ENCODE peak calls at places on chromosomes 7 and 10, in seven cellular contexts. N, I, Y, B, W, X and F are unnamed samples.
A peak's percentile ranks its signal among the peaks of the same experiment; 100 is the strongest.

GRCh38 chr10:29007748-29008610 is 280.9 kb upstream of the LYZL1 start:
- DNase-seq in N (no peak), I (peak; percentile 60), Y (no peak), B (no peak), W (peak; percentile 86), X (no peak), F (no peak)

GRCh38 chr7:101066141-101066857 is 19.0 kb upstream of the TRIM56 start:
- DNase-seq in N (no peak), I (peak; percentile 12), Y (no peak), B (no peak), W (no peak), X (no peak), F (no peak)

GRCh38 chr10:32210306-32211045 is 136.5 kb downstream of the EPC1 start:
- DNase-seq in N (peak; percentile 33), I (peak; percentile 60), Y (peak; percentile 53), B (peak; percentile 24), W (peak; percentile 65), X (no peak), F (no peak)

GRCh38 chr7:18312482-18312881 is 183.1 kb upstream of the HDAC9 start:
- DNase-seq in N (no peak), I (no peak), Y (no peak), B (no peak), W (no peak), X (no peak), F (no peak)

GRCh38 chr10:498760-499435 is 190.6 kb downstream of the DIP2C start:
- DNase-seq in N (no peak), I (no peak), Y (no peak), B (no peak), W (no peak), X (no peak), F (no peak)

GRCh38 chr7:42932861-42933591 is 850 bp downstream of the MRPL32 start:
- DNase-seq in N (no peak), I (no peak), Y (no peak), B (no peak), W (no peak), X (no peak), F (no peak)

GRCh38 chr7:125355899-125356298 is 426.3 kb upstream of the POT1 start:
- DNase-seq in N (no peak), I (peak; percentile 96), Y (no peak), B (no peak), W (no peak), X (no peak), F (no peak)

GRCh38 chr10:103053659-103054581 is 135.8 kb downstream of the CNNM2 start:
- DNase-seq in N (peak; percentile 40), I (peak; percentile 88), Y (peak; percentile 54), B (peak; percentile 49), W (peak; percentile 96), X (peak; percentile 68), F (peak; percentile 62)

GRCh38 chr10:95536017-95536416 is 25.2 kb downstream of the SORBS1 start:
- DNase-seq in N (no peak), I (no peak), Y (no peak), B (no peak), W (no peak), X (no peak), F (no peak)

DNA sequence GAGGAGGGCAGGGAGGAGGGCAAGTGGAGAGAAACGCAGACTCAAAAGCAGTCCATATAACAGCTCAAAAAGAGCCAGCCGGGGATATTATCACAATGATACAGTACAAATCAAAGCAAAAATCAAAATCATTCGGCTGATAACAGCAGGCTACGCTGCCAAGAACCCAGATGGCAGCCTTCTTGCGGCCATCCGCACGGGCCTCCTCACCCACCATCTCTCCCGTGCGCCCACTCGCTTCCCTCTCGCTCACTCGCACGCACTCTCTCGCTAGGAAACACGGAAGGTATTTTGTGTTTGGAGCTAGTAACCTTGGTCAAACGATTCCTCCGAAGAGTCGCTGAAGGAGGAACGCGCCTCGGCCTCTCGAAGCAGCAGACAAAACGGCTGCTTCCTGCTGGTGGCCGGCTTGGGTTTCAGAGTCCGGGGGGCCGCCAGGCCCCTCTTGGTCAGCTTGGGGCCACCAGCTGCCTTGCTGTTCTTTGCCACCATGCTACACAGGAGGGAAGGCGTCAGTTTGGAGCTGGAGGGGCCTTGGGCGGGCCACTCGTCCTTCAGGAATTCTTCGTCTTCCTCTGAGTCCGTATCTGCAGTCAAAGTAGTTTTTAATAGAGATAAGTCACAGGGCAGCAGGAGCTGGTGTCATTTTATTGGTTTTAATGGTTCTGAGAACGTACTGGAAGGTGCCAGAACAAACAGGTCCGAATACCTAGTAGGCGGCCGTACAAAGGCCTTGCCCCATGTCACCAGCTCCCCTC is 68.9 kb downstream of the SLC29A4 start:
- DNase-seq in N (no peak), I (no peak), Y (no peak), B (no peak), W (no peak), X (no peak), F (no peak)
- H3K4me3 ChIP-seq in N (no peak overlapping the region), I (no peak overlapping the region), Y (no peak overlapping the region), B (no peak overlapping the region), W (no peak overlapping the region), X (no peak overlapping the region), F (no peak overlapping the region)

GRCh38 chr10:6878067-6878412 is 298.0 kb upstream of the PRKCQ start:
- DNase-seq in N (no peak), I (no peak), Y (peak; percentile 21), B (no peak), W (no peak), X (no peak), F (no peak)
- TF ChIP-seq CTCF in N (no peak), I (no peak), Y (no peak), B (no peak), W (no peak), X (peak; percentile 8), F (no peak)

GRCh38 chr10:96695366-96695765 is 24.9 kb downstream of the PIK3AP1 start:
- DNase-seq in N (no peak), I (no peak), Y (no peak), B (no peak), W (no peak), X (no peak), F (no peak)
- H3K4me3 ChIP-seq in N (no peak overlapping the region), I (no peak overlapping the region), Y (no peak overlapping the region), B (no peak overlapping the region), W (no peak overlapping the region), X (peak overlapping the region; percentile 27), F (no peak overlapping the region)

DNA sequence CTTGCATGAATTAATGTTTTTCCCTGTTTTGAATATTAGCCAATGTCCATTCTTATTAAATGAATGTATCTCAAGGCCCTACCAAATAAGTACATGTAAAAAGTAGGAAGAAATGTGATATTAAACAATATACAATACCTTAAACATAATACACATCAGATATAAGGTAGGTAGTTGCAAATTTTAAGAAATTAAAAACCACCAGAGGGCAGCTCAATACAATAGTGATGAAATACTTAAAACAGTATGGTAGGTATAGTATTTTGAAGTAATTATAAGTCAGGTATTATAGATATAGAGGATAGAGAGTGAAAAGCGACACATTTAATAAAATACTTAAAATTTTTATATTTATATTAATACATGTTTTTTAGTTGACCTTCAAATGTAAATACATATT is 43.6 kb upstream of the CDK14 start:
- DNase-seq in N (no peak), I (no peak), Y (no peak), B (no peak), W (no peak), X (no peak), F (no peak)
- TF ChIP-seq CTCF in N (peak; percentile 9), I (no peak), Y (no peak), B (no peak), W (no peak), X (peak; percentile 10), F (no peak)

GRCh38 chr7:27128034-27128433 is 2.5 kb downstream of the HOXA4 start:
- DNase-seq in N (no peak), I (no peak), Y (no peak), B (no peak), W (no peak), X (no peak), F (no peak)

GRCh38 chr7:27130540-27131389 is at the start of gene HOXA4:
- DNase-seq in N (no peak), I (no peak), Y (peak; percentile 86), B (peak; percentile 62), W (peak; percentile 77), X (peak; percentile 53), F (no peak)

GRCh38 chr7:27131390-27131819 is 848 bp upstream of the HOXA4 start:
- DNase-seq in N (no peak), I (no peak), Y (no peak), B (no peak), W (no peak), X (no peak), F (no peak)

GRCh38 chr7:27128776-27129728 is 1.5 kb downstream of the HOXA4 start:
- DNase-seq in N (no peak), I (no peak), Y (no peak), B (no peak), W (no peak), X (no peak), F (no peak)

GRCh38 chr7:27129729-27130539 is 623 bp downstream of the HOXA4 start:
- DNase-seq in N (no peak), I (no peak), Y (no peak), B (no peak), W (peak; percentile 35), X (no peak), F (no peak)
- H3K4me3 ChIP-seq in N (peak overlapping the region; percentile 75), I (peak overlapping the region; percentile 30), Y (peak overlapping the region; percentile 67), B (no peak overlapping the region), W (peak overlapping the region; percentile 88), X (no peak overlapping the region), F (no peak overlapping the region)

DNA sequence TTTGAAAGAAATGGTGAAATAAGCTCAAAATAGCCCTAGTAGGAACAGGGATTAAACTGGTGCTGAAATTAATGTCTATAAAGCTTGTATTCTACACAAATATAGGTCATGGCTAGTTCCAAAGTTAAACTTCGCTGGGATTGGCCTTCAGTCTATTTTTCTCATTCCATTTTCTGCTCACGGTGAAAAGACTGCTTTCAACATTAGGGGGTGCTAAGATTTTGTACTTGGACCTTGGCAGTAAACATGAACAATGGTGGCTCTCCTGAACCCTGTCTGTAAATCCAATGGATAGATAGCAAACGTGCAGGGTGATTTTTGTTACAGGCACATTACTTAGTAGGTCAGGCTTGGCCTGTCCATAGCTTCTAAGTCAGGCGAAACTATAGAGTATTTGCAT is 36.0 kb upstream of the RSU1 start:
- DNase-seq in N (no peak), I (peak; percentile 58), Y (peak; percentile 33), B (no peak), W (peak; percentile 10), X (no peak), F (no peak)
- TF ChIP-seq CTCF in N (peak; percentile 40), I (peak; percentile 64), Y (peak; percentile 53), B (no peak), W (peak; percentile 56), X (peak; percentile 38), F (peak; percentile 16)

GRCh38 chr7:94909023-94909466 is 1.7 kb downstream of the PPP1R9A start:
- DNase-seq in N (no peak), I (no peak), Y (no peak), B (no peak), W (no peak), X (no peak), F (no peak)
- H3K4me3 ChIP-seq in N (no peak overlapping the region), I (peak overlapping the region; percentile 63), Y (peak overlapping the region; percentile 67), B (peak overlapping the region; percentile 46), W (peak overlapping the region; percentile 81), X (no peak overlapping the region), F (no peak overlapping the region)